ENCODE peak calls at places on chromosomes 1 and 21, in nine cellular contexts. X, N, F, B, M, W, U, S and R are unnamed samples. For H3K4me1, the result is how much of the 10 kb centered on the place peaks cover.

GRCh38 chr1:55038974-55039341 is 390 bp upstream of the PCSK9 start:
- DNase-seq in B (no peak), M (no peak), N (no peak), U (no peak), X (no peak), F (no peak), W (no peak), S (no peak), R (no peak)

GRCh38 chr1:10031461-10031860 is 1.3 kb upstream of the UBE4B start:
- DNase-seq in W (no peak), X (no peak), M (peak), F (no peak), S (no peak), B (no peak), N (no peak), U (no peak), R (no peak)

GRCh38 chr1:42930178-42931107 is 28.2 kb downstream of the SLC2A1 start:
- DNase-seq in F (no peak), B (peak), X (no peak), S (no peak), N (no peak), W (no peak), U (no peak), M (no peak), R (peak)

GRCh38 chr1:6574818-6575217 is 5.0 kb upstream of the ZBTB48 start:
- DNase-seq in M (no peak), F (no peak), X (no peak), S (no peak), U (no peak), B (no peak), N (no peak), W (no peak), R (peak)

GRCh38 chr1:224700915-224701531 is 84.9 kb downstream of the CNIH3 start:
- DNase-seq in M (peak), N (no peak), W (no peak), X (peak), U (peak), S (no peak), B (no peak), F (no peak), R (no peak)

GRCh38 chr1:10975567-10976326 is 36.7 kb upstream of the TARDBP start:
- DNase-seq in W (peak), M (peak), S (peak), X (no peak), F (no peak), U (no peak), N (peak), B (peak), R (no peak)

GRCh38 chr1:65979145-65979544 is 186.4 kb downstream of the PDE4B start:
- DNase-seq in M (peak), X (no peak), B (no peak), N (no peak), F (no peak), S (no peak), U (no peak), W (no peak), R (no peak)

GRCh38 chr21:43921602-43921978 is 56.6 kb downstream of the AGPAT3 start:
- DNase-seq in W (no peak), U (peak), M (no peak), X (no peak), N (no peak), S (no peak), B (no peak), F (no peak), R (no peak)

GRCh38 chr1:187474266-187474665 is 645.5 kb downstream of the PLA2G4A start:
- DNase-seq in U (no peak), B (no peak), N (no peak), M (no peak), S (no peak), F (no peak), X (no peak), W (no peak), R (no peak)

GRCh38 chr21:15441060-15441493 is 288.7 kb upstream of the USP25 start:
- DNase-seq in B (no peak), F (no peak), W (no peak), M (no peak), U (no peak), X (no peak), N (no peak), S (no peak), R (no peak)

GRCh38 chr1:81780705-81781454 is 19.9 kb upstream of the ADGRL2 start:
- DNase-seq in F (no peak), M (no peak), N (no peak), S (no peak), W (no peak), U (no peak), B (no peak), X (no peak), R (no peak)

GRCh38 chr1:64508521-64509096 is 38.7 kb downstream of the CACHD1 start:
- DNase-seq in W (no peak), S (no peak), F (no peak), N (no peak), M (no peak), B (no peak), X (no peak), U (no peak), R (no peak)

GRCh38 chr1:54290443-54291184 is 90.6 kb downstream of the MRPL37 start:
- DNase-seq in U (no peak), F (no peak), N (peak), B (no peak), S (no peak), W (no peak), M (peak), X (no peak), R (no peak)

GRCh38 chr1:213095467-213095866 is 44.4 kb downstream of the RPS6KC1 start:
- DNase-seq in M (no peak), X (no peak), U (no peak), N (no peak), B (no peak), S (no peak), F (no peak), W (no peak), R (no peak)

GRCh38 chr1:117244971-117245370 is 34.2 kb upstream of the VTCN1 start:
- DNase-seq in M (no peak), X (no peak), W (no peak), S (no peak), N (no peak), F (no peak), U (no peak), B (no peak), R (no peak)

GRCh38 chr21:39630191-39630591 is 17.5 kb downstream of the B3GALT5 start:
- DNase-seq in F (no peak), X (no peak), B (no peak), M (peak), U (no peak), W (no peak), S (no peak), N (no peak), R (no peak)

GRCh38 chr1:24767351-24767750 is 22.1 kb downstream of the CLIC4 start:
- DNase-seq in M (no peak), W (no peak), X (no peak), F (no peak), N (no peak), U (no peak), S (no peak), B (no peak), R (no peak)

GRCh38 chr1:24771574-24771973 is 26.3 kb downstream of the CLIC4 start:
- DNase-seq in S (no peak), M (no peak), F (no peak), X (no peak), B (no peak), W (no peak), U (no peak), N (no peak), R (no peak)

GRCh38 chr1:24768873-24769605 is 23.8 kb downstream of the CLIC4 start:
- DNase-seq in M (no peak), X (no peak), F (no peak), W (no peak), B (no peak), U (no peak), S (no peak), N (no peak), R (no peak)

GRCh38 chr1:24770891-24771290 is 25.6 kb downstream of the CLIC4 start:
- DNase-seq in F (no peak), X (no peak), N (no peak), W (no peak), M (no peak), U (no peak), S (no peak), B (no peak), R (no peak)

DNA sequence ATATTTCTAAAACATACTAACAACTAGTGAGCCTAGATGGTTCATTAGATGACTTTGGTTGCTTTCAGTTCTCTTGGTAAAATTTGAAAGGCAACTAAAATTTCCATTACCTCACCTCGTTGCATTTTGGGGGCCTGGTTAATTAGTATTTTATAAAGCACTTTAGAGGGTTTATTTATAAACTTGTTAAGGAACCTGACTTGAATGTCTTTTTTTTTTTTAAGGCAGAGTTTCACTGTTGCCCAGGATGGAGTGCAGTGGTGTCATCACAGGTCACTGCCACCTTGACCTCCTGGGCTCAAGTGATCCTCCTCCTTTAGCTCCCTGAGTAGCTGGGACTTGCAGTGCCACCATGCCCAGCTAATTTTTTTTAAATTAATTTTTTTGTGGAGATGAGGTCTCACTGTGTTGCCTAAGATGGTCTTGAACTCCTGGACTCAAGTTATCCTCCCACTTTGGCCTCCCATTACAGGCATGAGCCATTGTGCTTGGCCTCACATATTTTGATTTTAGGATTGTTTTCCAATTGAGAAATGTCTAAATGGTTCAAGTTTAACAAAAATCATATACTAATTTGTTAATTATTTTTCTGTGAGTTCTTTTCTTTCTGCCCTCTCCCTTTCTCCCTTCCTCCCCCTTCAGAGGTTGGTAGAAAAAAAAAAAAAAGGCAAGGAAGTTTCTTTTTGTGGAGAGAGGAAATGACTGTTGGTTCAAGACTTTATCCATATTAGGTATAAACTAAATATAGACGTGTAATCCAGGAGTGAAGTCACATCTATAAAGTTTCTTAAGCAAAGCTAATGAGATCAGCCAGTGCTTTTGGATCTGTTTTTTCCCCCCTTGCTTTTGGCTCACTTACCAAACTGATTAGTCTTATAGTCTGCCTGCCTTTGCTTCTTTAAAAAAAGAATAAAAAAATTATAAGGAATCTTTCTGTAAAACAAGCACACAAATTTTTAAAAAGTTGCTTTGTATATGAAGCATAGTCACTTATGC is 24.7 kb downstream of the CLIC4 start:
- DNase-seq in X (no peak), B (no peak), F (no peak), M (peak), S (no peak), W (no peak), N (no peak), U (no peak), R (no peak)
- H3K4me1 ChIP-seq in X (under half), B (under half), F (under half), M (under half), S (under half), W (under half), N (under half), U (under half), R (under half)

GRCh38 chr1:202200112-202200548 is 6.5 kb downstream of the LGR6 start:
- DNase-seq in B (no peak), U (no peak), X (peak), F (no peak), M (peak), N (peak), W (peak), S (no peak), R (no peak)
- TF ChIP-seq EP300 in B (no peak), U (no peak), X (no peak), F (no peak), M (no peak), N (no peak), W (no peak), S (no peak), R (no peak)

GRCh38 chr1:2314803-2315710 is 76.3 kb downstream of the MORN1 start:
- DNase-seq in S (peak), U (no peak), X (peak), F (peak), W (peak), N (peak), B (no peak), M (peak), R (peak)
- H3K4me1 ChIP-seq in S (half or more), U (under half), X (half or more), F (under half), W (half or more), N (half or more), B (half or more), M (under half), R (under half)

GRCh38 chr1:156482276-156482675 is 18.3 kb downstream of the MEF2D start:
- DNase-seq in X (no peak), W (no peak), U (no peak), N (no peak), S (no peak), M (no peak), B (no peak), F (no peak), R (no peak)
- TF ChIP-seq EP300 in X (no peak), W (no peak), U (no peak), N (no peak), S (no peak), M (no peak), B (no peak), F (no peak), R (no peak)

GRCh38 chr1:203270448-203270847 is 34.9 kb upstream of the BTG2 start:
- DNase-seq in N (no peak), X (no peak), W (no peak), S (no peak), M (no peak), F (no peak), B (no peak), U (no peak), R (no peak)
- H3K4me1 ChIP-seq in N (under half), X (under half), W (half or more), S (under half), M (under half), F (under half), B (half or more), U (under half), R (under half)

GRCh38 chr1:8431028-8431427 is 113.1 kb downstream of the SLC45A1 start:
- DNase-seq in U (no peak), M (no peak), B (no peak), F (no peak), N (no peak), X (no peak), S (no peak), W (no peak), R (no peak)
- TF ChIP-seq EP300 in U (no peak), M (no peak), B (no peak), F (no peak), N (no peak), X (no peak), S (no peak), W (no peak), R (no peak)

GRCh38 chr1:13751985-13752384 is 52.0 kb downstream of the PRDM2 start:
- DNase-seq in U (no peak), W (no peak), X (no peak), N (no peak), M (no peak), S (no peak), B (no peak), F (no peak), R (no peak)
- H3K4me1 ChIP-seq in U (under half), W (half or more), X (under half), N (half or more), M (under half), S (half or more), B (half or more), F (under half), R (half or more)

DNA sequence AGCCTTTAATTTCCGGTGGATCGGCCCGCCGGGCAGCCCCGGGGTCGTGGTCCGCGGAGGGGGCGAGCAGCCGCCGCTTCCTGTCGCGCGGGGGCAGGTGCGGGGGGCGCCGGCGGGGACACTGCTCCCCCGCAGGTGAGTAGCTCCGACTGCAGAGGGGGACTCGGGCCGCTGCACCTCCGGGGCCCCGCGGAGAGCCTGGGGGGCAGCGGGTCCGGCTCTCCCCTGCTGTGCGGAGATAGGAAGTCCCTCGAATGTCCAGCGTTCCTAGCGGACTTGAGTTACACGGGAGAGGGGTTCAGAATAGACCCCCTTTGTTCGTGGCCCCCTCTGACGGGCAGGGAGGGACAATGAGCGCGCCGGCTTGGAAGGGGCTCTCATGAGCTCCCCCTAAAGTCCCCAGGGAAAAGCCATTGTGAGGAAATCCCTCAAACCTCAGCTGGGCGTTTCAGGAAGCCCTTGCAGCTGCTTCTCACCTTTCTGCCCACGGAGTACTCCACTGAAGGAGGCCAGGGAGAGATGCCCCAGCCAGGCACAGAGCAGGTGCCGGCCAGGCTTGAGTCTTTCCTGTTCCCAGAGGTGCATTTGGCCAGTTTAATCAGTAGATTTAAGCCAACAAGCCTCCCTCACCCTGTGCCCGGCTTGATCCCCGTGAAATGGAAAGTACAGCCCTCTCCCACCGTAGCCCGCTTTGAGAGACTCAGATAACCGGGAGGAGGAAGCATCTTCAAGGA is 925 bp downstream of the PDE9A start:
- DNase-seq in F (no peak), B (no peak), U (no peak), M (peak), W (no peak), X (no peak), S (no peak), N (no peak), R (peak)
- TF ChIP-seq EP300 in F (no peak), B (no peak), U (no peak), M (no peak), W (no peak), X (no peak), S (no peak), N (no peak), R (no peak)

DNA sequence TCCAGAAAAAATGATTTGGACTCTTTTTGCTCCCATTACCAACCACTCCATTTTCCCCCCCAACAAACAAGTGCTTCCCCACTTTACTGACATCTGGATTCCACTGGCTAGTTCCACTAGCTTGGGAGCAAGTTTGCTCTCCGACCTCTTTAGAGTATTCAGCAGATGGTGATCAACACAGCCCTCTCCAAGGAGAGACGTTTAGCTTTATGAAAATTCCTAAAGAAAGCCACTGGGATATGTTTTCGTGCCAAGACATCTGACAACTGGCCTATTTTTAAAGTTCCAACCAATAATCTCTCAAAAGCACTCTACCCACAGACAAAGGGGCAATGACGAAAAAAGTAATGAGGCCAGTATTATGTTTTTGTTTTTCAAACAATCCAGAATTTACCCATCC is 50.2 kb downstream of the ITPKB start:
- DNase-seq in N (no peak), U (no peak), S (peak), W (no peak), X (no peak), F (no peak), M (no peak), B (no peak), R (no peak)
- H3K4me1 ChIP-seq in N (under half), U (under half), S (half or more), W (half or more), X (under half), F (under half), M (under half), B (half or more), R (under half)

GRCh38 chr1:22978299-22978698 is 5.6 kb upstream of the LACTBL1 start:
- DNase-seq in X (no peak), S (no peak), M (peak), B (no peak), F (no peak), U (no peak), N (no peak), W (no peak), R (no peak)
- TF ChIP-seq EP300 in X (no peak), S (no peak), M (no peak), B (no peak), F (no peak), U (no peak), N (no peak), W (no peak), R (no peak)